ENCODE peak calls at places on chromosome 10, in six cellular contexts. P is body of pancreas, O is lower lobe of right lung, Y is esophagus squamous epithelium, X is fibroblast of lung, C is GM12865. E is an unnamed sample.

GRCh38 chr10:8044908-8045727 is 9.4 kb upstream of the GATA3 start:
- DNase-seq in P (no peak), O (no peak), Y (no peak), X (no peak), C (no peak), E (no peak)

GRCh38 chr10:1674501-1674900 is 62.8 kb downstream of the ADARB2 start:
- DNase-seq in P (no peak), O (no peak), Y (no peak), X (no peak), C (peak; percentile 77), E (no peak)

GRCh38 chr10:126092806-126093205 is 196.4 kb downstream of the FANK1 start:
- DNase-seq in P (no peak), O (no peak), Y (no peak), X (peak; percentile 92), C (no peak), E (no peak)

GRCh38 chr10:16923726-16924125 is 106.5 kb upstream of the RSU1 start:
- DNase-seq in P (no peak), O (no peak), Y (no peak), X (no peak), C (no peak), E (no peak)

GRCh38 chr10:110511734-110512449 is 14.2 kb downstream of the DUSP5 start:
- DNase-seq in P (no peak), O (no peak), Y (no peak), X (peak; percentile 68), C (no peak), E (no peak)

GRCh38 chr10:63169624-63170023 is 36.5 kb downstream of the NRBF2 start:
- DNase-seq in P (no peak), O (no peak), Y (no peak), X (no peak), C (no peak), E (no peak)

GRCh38 chr10:1369665-1370064 is 313.5 kb downstream of the WDR37 start:
- DNase-seq in P (no peak), O (no peak), Y (no peak), X (no peak), C (no peak), E (no peak)

GRCh38 chr10:91010952-91011351 is 90.1 kb upstream of the ANKRD1 start:
- DNase-seq in P (no peak), O (no peak), Y (no peak), X (no peak), C (no peak), E (no peak)

GRCh38 chr10:76124230-76124629 is 692.8 kb downstream of the LRMDA start:
- DNase-seq in P (no peak), O (no peak), Y (no peak), X (no peak), C (no peak), E (no peak)

GRCh38 chr10:3192856-3193635 is 20.5 kb upstream of the PITRM1 start:
- DNase-seq in P (peak; percentile 72), O (no peak), Y (no peak), X (peak; percentile 48), C (peak; percentile 54), E (peak; percentile 13)

GRCh38 chr10:32210306-32211045 is 136.5 kb downstream of the EPC1 start:
- DNase-seq in P (peak; percentile 24), O (no peak), Y (no peak), X (peak; percentile 44), C (peak; percentile 55), E (peak; percentile 33)

GRCh38 chr10:3432089-3432488 is 259.5 kb upstream of the PITRM1 start:
- DNase-seq in P (no peak), O (no peak), Y (no peak), X (no peak), C (no peak), E (no peak)

GRCh38 chr10:110686941-110687340 is 42.8 kb downstream of the RBM20 start:
- DNase-seq in P (no peak), O (no peak), Y (no peak), X (peak; percentile 24), C (no peak), E (no peak)

GRCh38 chr10:63720072-63720537 is 198.9 kb downstream of the REEP3 start:
- DNase-seq in P (peak; percentile 74), O (no peak), Y (no peak), X (peak; percentile 19), C (peak; percentile 70), E (no peak)

GRCh38 chr10:91105269-91105668 is 115.2 kb upstream of the PCGF5 start:
- DNase-seq in P (no peak), O (no peak), Y (no peak), X (no peak), C (no peak), E (no peak)

GRCh38 chr10:78894841-78895195 is 173.9 kb upstream of the ZMIZ1 start:
- DNase-seq in P (no peak), O (no peak), Y (no peak), X (no peak), C (no peak), E (no peak)
- H3K4me3 ChIP-seq in P (no peak overlapping the region), O (no peak overlapping the region), Y (no peak overlapping the region), X (no peak overlapping the region), C (no peak overlapping the region), E (no peak overlapping the region)

GRCh38 chr10:21300546-21300945 is 224.9 kb downstream of the SKIDA1 start:
- DNase-seq in P (no peak), O (no peak), Y (no peak), X (no peak), C (no peak), E (no peak)

GRCh38 chr10:21299330-21299729 is 226.2 kb downstream of the SKIDA1 start:
- DNase-seq in P (no peak), O (no peak), Y (no peak), X (no peak), C (no peak), E (no peak)

GRCh38 chr10:21298686-21299085 is 226.8 kb downstream of the SKIDA1 start:
- DNase-seq in P (no peak), O (no peak), Y (no peak), X (no peak), C (no peak), E (no peak)

GRCh38 chr10:21296575-21297355 is 228.7 kb downstream of the SKIDA1 start:
- DNase-seq in P (no peak), O (no peak), Y (no peak), X (no peak), C (no peak), E (no peak)

GRCh38 chr10:21297525-21298383 is 227.7 kb downstream of the SKIDA1 start:
- DNase-seq in P (no peak), O (no peak), Y (no peak), X (no peak), C (no peak), E (no peak)
- TF ChIP-seq CTCF in P (no peak), O (no peak), Y (no peak), X (no peak), C (no peak), E (no peak)

GRCh38 chr10:80465839-80466590 is 11.9 kb downstream of the TSPAN14 start:
- DNase-seq in P (no peak), O (no peak), Y (no peak), X (peak; percentile 30), C (peak; percentile 31), E (no peak)

GRCh38 chr10:80466724-80467326 is 12.7 kb downstream of the TSPAN14 start:
- DNase-seq in P (no peak), O (no peak), Y (no peak), X (no peak), C (no peak), E (no peak)

GRCh38 chr10:80468806-80469421 is 14.8 kb downstream of the TSPAN14 start:
- DNase-seq in P (no peak), O (no peak), Y (no peak), X (no peak), C (no peak), E (no peak)

GRCh38 chr10:80470266-80470665 is 16.2 kb downstream of the TSPAN14 start:
- DNase-seq in P (no peak), O (no peak), Y (no peak), X (no peak), C (no peak), E (no peak)

GRCh38 chr10:80468002-80468401 is 13.9 kb downstream of the TSPAN14 start:
- DNase-seq in P (no peak), O (peak; percentile 83), Y (no peak), X (no peak), C (no peak), E (no peak)
- H3K4me3 ChIP-seq in P (no peak overlapping the region), O (peak overlapping the region; percentile 22), Y (no peak overlapping the region), X (no peak overlapping the region), C (no peak overlapping the region), E (no peak overlapping the region)

GRCh38 chr10:43380610-43381222 is 9.3 kb downstream of the FXYD4 start:
- DNase-seq in P (no peak), O (no peak), Y (no peak), X (no peak), C (no peak), E (no peak)
- TF ChIP-seq CTCF in P (no peak), O (no peak), Y (peak; percentile 26), X (peak; percentile 35), C (no peak), E (peak; percentile 19)

DNA sequence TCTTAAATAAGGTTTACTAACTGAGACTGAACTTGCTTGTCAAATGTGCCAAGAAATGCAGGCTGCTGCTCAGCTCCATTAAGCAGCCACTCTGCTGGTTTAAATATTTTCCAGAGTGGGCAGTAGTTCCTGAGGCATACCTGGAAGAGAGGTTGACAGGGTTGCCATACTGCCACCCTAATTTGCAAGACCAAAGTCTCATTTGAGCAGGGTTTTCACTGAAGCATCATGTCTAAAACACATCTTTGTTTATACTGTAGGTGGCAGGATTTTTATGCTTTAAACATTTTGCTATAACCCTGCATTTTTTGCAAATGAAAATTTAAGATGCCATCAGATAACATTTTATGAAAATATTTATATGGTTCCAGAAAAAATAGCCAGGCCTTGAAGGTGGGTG is 618.0 kb upstream of the LRRTM3 start:
- DNase-seq in P (no peak), O (no peak), Y (no peak), X (no peak), C (no peak), E (no peak)
- H3K4me3 ChIP-seq in P (no peak overlapping the region), O (no peak overlapping the region), Y (no peak overlapping the region), X (no peak overlapping the region), C (no peak overlapping the region), E (no peak overlapping the region)

GRCh38 chr10:22010973-22011408 is 7.5 kb upstream of the DNAJC1 start:
- DNase-seq in P (no peak), O (no peak), Y (no peak), X (peak; percentile 6), C (peak; percentile 9), E (no peak)
- TF ChIP-seq CTCF in P (no peak), O (peak; percentile 53), Y (no peak), X (no peak), C (peak; percentile 0), E (peak; percentile 18)

E was measured in AG09309.